ENCODE peak calls at places on chromosomes 12 and 14, in nine cellular contexts. C is stimulated activated CD8-positive, alpha-beta memory T cell treated with anti-CD3 and anti-CD28 coated beads, Interleukin-15, amount 100 ng/mL, for 4 hours; R is left ventricle myocardium superior; A is T47D; D is memory B cell; U is breast epithelium; P is colonic mucosa; G is NCI-H1092 treated with DMSO at 0.1 percent for 48 hours; E is smooth muscle cell of the brain vasculature. H is an unnamed sample.

GRCh38 chr14:35553808-35554207 is 19.8 kb downstream of the INSM2 start:
- DNase-seq in P (no peak), G (no peak), A (no peak), D (no peak), E (no peak), C (no peak), U (no peak), R (no peak), H (no peak)

GRCh38 chr14:23296012-23296777 is 6.5 kb downstream of the PPP1R3E start:
- DNase-seq in D (no peak), G (no peak), U (no peak), A (no peak), R (no peak), C (no peak), E (no peak), P (no peak), H (no peak)

GRCh38 chr14:56118611-56119181 is 485 bp downstream of the PELI2 start:
- DNase-seq in P (peak), G (no peak), C (peak), E (no peak), D (peak), U (no peak), R (peak), A (no peak), H (no peak)

GRCh38 chr14:60095781-60096450 is 4.2 kb downstream of the PCNX4 start:
- DNase-seq in U (no peak), R (no peak), C (no peak), E (no peak), A (no peak), D (no peak), P (no peak), G (no peak), H (no peak)

GRCh38 chr14:74242055-74243042 is 3.1 kb downstream of the VSX2 start:
- DNase-seq in E (no peak), U (no peak), G (no peak), P (no peak), A (no peak), C (no peak), R (no peak), D (no peak), H (no peak)

GRCh38 chr12:80264386-80264785 is 165.0 kb downstream of the OTOGL start:
- DNase-seq in E (no peak), A (no peak), P (no peak), D (no peak), U (no peak), R (no peak), C (no peak), G (no peak), H (no peak)

GRCh38 chr12:121713257-121714155 is 954 bp downstream of the TMEM120B start:
- DNase-seq in G (no peak), P (peak), C (no peak), E (no peak), D (peak), U (no peak), R (peak), A (no peak), H (no peak)

GRCh38 chr14:51094282-51094821 is 553 bp downstream of the TRIM9 start:
- DNase-seq in G (peak), E (no peak), C (no peak), A (no peak), P (peak), U (no peak), D (peak), R (peak), H (no peak)

GRCh38 chr12:49345840-49346658 is 639 bp upstream of the DNAJC22 start:
- DNase-seq in U (no peak), A (no peak), P (no peak), C (no peak), R (no peak), E (no peak), G (no peak), D (no peak), H (no peak)

GRCh38 chr14:67461341-67461985 is 27.1 kb downstream of the TMEM229B start:
- DNase-seq in E (no peak), U (no peak), D (no peak), P (no peak), G (no peak), A (no peak), R (no peak), C (no peak), H (no peak)

GRCh38 chr14:72401632-72402428 is 469.6 kb downstream of the RGS6 start:
- DNase-seq in R (no peak), C (no peak), G (no peak), U (no peak), E (no peak), D (no peak), A (no peak), P (no peak), H (no peak)

GRCh38 chr14:69752773-69753172 is 14.2 kb upstream of the SRSF5 start:
- DNase-seq in C (no peak), G (no peak), R (no peak), U (no peak), D (no peak), A (no peak), E (no peak), P (no peak), H (no peak)

GRCh38 chr14:92105073-92105844 is 1.1 kb downstream of the ATXN3 start:
- DNase-seq in U (no peak), D (no peak), G (peak), R (no peak), E (no peak), P (no peak), C (no peak), A (no peak), H (no peak)

GRCh38 chr12:30694971-30695326 is 720 bp downstream of the IPO8 start:
- DNase-seq in G (peak), A (peak), D (no peak), E (no peak), R (peak), U (peak), C (no peak), P (peak), H (no peak)

GRCh38 chr12:77122236-77122635 is 56.9 kb upstream of the E2F7 start:
- DNase-seq in G (no peak), R (no peak), E (peak), D (no peak), C (no peak), P (no peak), A (no peak), U (no peak), H (no peak)

GRCh38 chr12:92729773-92730305 is 27.1 kb downstream of the PLEKHG7 start:
- DNase-seq in D (no peak), E (no peak), C (no peak), G (no peak), A (no peak), P (no peak), R (no peak), U (no peak), H (no peak)

GRCh38 chr14:64508215-64508776 is 3.7 kb downstream of the ZBTB1 start:
- DNase-seq in E (no peak), C (no peak), U (no peak), P (no peak), A (no peak), G (no peak), D (no peak), R (no peak), H (no peak)

GRCh38 chr12:5599378-5599777 is 167.5 kb downstream of the NTF3 start:
- DNase-seq in G (no peak), R (no peak), U (no peak), D (no peak), C (no peak), A (no peak), E (no peak), P (no peak), H (no peak)

H was measured in esophagus squamous epithelium.